ENCODE peak calls at places on chromosomes 1 and 21, in nine cellular contexts. S, R, Y, H, C, V, P, N and K are unnamed samples.

GRCh38 chr1:200342511-200343400 is 67.1 kb downstream of the ZNF281 start:
- DNase-seq in C (no peak), Y (no peak), N (no peak), S (no peak), H (no peak), P (peak), V (peak), R (no peak), K (peak)

GRCh38 chr1:180366386-180367068 is 135.8 kb downstream of the ACBD6 start:
- DNase-seq in P (peak), H (no peak), Y (no peak), S (no peak), C (no peak), R (no peak), V (no peak), N (no peak), K (no peak)

GRCh38 chr1:119452085-119452484 is 37.1 kb downstream of the HSD3B2 start:
- DNase-seq in V (no peak), N (no peak), R (no peak), S (no peak), Y (no peak), P (no peak), H (no peak), C (no peak), K (no peak)

GRCh38 chr21:45432575-45433255 is 27.8 kb downstream of the COL18A1 start:
- DNase-seq in Y (no peak), V (no peak), C (no peak), N (no peak), P (no peak), R (no peak), S (no peak), H (no peak), K (peak)

GRCh38 chr1:98704474-98704873 is 43.0 kb downstream of the SNX7 start:
- DNase-seq in R (no peak), C (no peak), N (no peak), V (peak), H (no peak), S (no peak), Y (no peak), P (no peak), K (peak)

GRCh38 chr1:97824200-97824599 is 96.6 kb downstream of the DPYD start:
- DNase-seq in R (no peak), P (no peak), H (no peak), C (no peak), Y (no peak), S (no peak), N (no peak), V (no peak), K (no peak)

GRCh38 chr1:210296682-210297081 is 32.0 kb upstream of the HHAT start:
- DNase-seq in H (no peak), V (no peak), S (no peak), Y (no peak), C (no peak), P (no peak), R (no peak), N (no peak), K (no peak)

GRCh38 chr1:38858833-38859560 is 575 bp downstream of the RRAGC start:
- DNase-seq in V (peak), R (no peak), H (peak), S (peak), N (no peak), C (peak), Y (peak), P (peak), K (peak)

GRCh38 chr1:233544304-233544703 is 69.6 kb upstream of the KCNK1 start:
- DNase-seq in H (no peak), N (no peak), C (no peak), P (no peak), R (no peak), V (no peak), S (no peak), Y (no peak), K (no peak)

GRCh38 chr1:226181996-226182714 is 4.4 kb downstream of the ACBD3 start:
- DNase-seq in Y (peak), R (no peak), S (peak), C (no peak), N (peak), P (peak), H (no peak), V (peak), K (peak)

GRCh38 chr1:248828845-248829244 is 3.1 kb upstream of the SH3BP5L start:
- DNase-seq in V (peak), P (peak), C (no peak), N (no peak), Y (no peak), S (no peak), R (no peak), H (no peak), K (peak)

GRCh38 chr1:180482425-180483275 is 19.7 kb downstream of the ACBD6 start:
- DNase-seq in N (peak), Y (no peak), R (no peak), P (peak), S (no peak), V (peak), H (no peak), C (no peak), K (peak)

GRCh38 chr1:12618661-12619395 is 818 bp upstream of the DHRS3 start:
- DNase-seq in S (peak), Y (peak), V (peak), P (peak), C (peak), N (peak), R (peak), H (no peak), K (peak)

GRCh38 chr1:167782946-167783345 is 61.2 kb downstream of the MPZL1 start:
- DNase-seq in S (no peak), C (no peak), H (no peak), R (no peak), N (no peak), V (no peak), Y (no peak), P (peak), K (no peak)

GRCh38 chr1:222886194-222887126 is 71.6 kb downstream of the DISP1 start:
- DNase-seq in P (no peak), V (no peak), C (no peak), H (no peak), S (no peak), N (peak), R (no peak), Y (no peak), K (no peak)

GRCh38 chr1:44811714-44812151 is 3.4 kb downstream of the BTBD19 start:
- DNase-seq in P (no peak), H (no peak), N (peak), S (no peak), Y (no peak), C (no peak), R (no peak), V (peak), K (peak)

GRCh38 chr1:108830119-108831008 is 26.5 kb downstream of the AKNAD1 start:
- DNase-seq in P (peak), R (no peak), V (peak), S (peak), N (peak), C (no peak), H (peak), Y (peak), K (peak)

GRCh38 chr1:26112407-26112775 is 767 bp downstream of the PDIK1L start:
- DNase-seq in S (no peak), R (no peak), H (no peak), V (no peak), P (no peak), C (no peak), Y (no peak), N (no peak), K (no peak)

GRCh38 chr1:23376890-23377811 is 7.5 kb upstream of the ZNF436 start:
- DNase-seq in N (peak), H (no peak), C (no peak), S (no peak), P (peak), Y (peak), R (no peak), V (peak), K (peak)

GRCh38 chr1:68163220-68163619 is 69.1 kb downstream of the WLS start:
- DNase-seq in H (no peak), Y (no peak), C (no peak), S (no peak), N (no peak), R (no peak), V (no peak), P (no peak), K (no peak)

GRCh38 chr21:28196981-28197380 is 795.7 kb downstream of the LTN1 start:
- DNase-seq in V (no peak), C (no peak), Y (no peak), P (no peak), H (no peak), R (no peak), S (no peak), N (no peak), K (no peak)

GRCh38 chr1:233662503-233663105 is 48.7 kb downstream of the KCNK1 start:
- DNase-seq in C (no peak), R (no peak), V (peak), P (no peak), S (no peak), N (no peak), Y (no peak), H (no peak), K (peak)

GRCh38 chr21:15224346-15225086 is 159.7 kb upstream of the NRIP1 start:
- DNase-seq in Y (no peak), P (peak), V (peak), S (no peak), H (no peak), N (peak), R (no peak), C (no peak), K (peak)

GRCh38 chr1:210557426-210558077 is 228.8 kb downstream of the HHAT start:
- DNase-seq in N (no peak), S (no peak), R (no peak), Y (no peak), H (no peak), V (no peak), C (no peak), P (no peak), K (no peak)

GRCh38 chr1:186775881-186776560 is 52.7 kb upstream of the PLA2G4A start:
- DNase-seq in S (no peak), V (no peak), H (no peak), Y (no peak), C (no peak), R (no peak), P (no peak), N (no peak), K (peak)

GRCh38 chr1:205240569-205240968 is 12.8 kb downstream of the TMCC2 start:
- DNase-seq in V (no peak), P (no peak), Y (no peak), S (no peak), H (no peak), N (no peak), C (no peak), R (no peak), K (no peak)

GRCh38 chr1:226723640-226724532 is 15.2 kb downstream of the ITPKB start:
- DNase-seq in C (no peak), H (no peak), Y (no peak), S (no peak), V (peak), N (no peak), R (no peak), P (peak), K (peak)

GRCh38 chr1:50329332-50329932 is 93.8 kb downstream of the DMRTA2 start:
- DNase-seq in Y (no peak), P (peak), S (no peak), N (no peak), R (no peak), H (no peak), V (no peak), C (no peak), K (peak)

GRCh38 chr1:236025836-236026235 is 39.1 kb downstream of the NID1 start:
- DNase-seq in P (no peak), S (no peak), C (peak), V (no peak), Y (no peak), R (no peak), N (no peak), H (no peak), K (no peak)

GRCh38 chr1:11384170-11384554 is 94.8 kb upstream of the DISP3 start:
- DNase-seq in H (no peak), R (no peak), C (no peak), N (no peak), S (no peak), P (peak), V (no peak), Y (no peak), K (peak)

GRCh38 chr1:167122121-167122480 is 28.2 kb downstream of the STYXL2 start:
- DNase-seq in N (no peak), Y (no peak), R (no peak), S (no peak), P (no peak), V (no peak), C (no peak), H (no peak), K (no peak)

GRCh38 chr1:177211231-177211630 is 40.5 kb downstream of the BRINP2 start:
- DNase-seq in C (no peak), R (no peak), V (no peak), P (no peak), N (no peak), S (no peak), H (no peak), Y (no peak), K (peak)

GRCh38 chr1:172949096-172949495 is 101.6 kb downstream of the TNFSF18 start:
- DNase-seq in N (no peak), R (no peak), Y (no peak), H (no peak), V (no peak), P (no peak), S (no peak), C (no peak), K (no peak)

GRCh38 chr1:167499106-167499505 is 19.2 kb downstream of the CD247 start:
- DNase-seq in S (no peak), V (no peak), R (peak), Y (no peak), H (no peak), C (no peak), N (no peak), P (no peak), K (no peak)

DNA sequence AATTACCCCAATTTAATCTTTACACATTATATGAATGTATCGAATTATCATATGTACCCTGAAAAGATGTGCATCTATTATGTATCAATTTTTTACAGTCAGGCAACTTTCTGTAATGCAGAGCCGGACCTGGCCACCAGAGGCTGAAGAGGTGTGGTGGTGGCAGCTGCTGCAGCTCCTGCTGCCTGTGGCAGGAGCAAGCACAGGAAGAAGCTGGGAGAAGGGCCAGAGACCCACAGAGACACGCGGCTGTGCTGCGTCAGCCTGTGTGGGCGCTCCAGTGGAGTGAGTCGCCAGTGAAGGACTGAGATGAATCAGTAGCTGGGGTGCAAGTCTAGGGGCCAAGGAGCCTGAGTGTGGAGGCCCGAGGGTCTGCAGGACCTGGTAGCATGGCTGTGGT is 74.3 kb upstream of the COG2 start:
- DNase-seq in N (no peak), V (peak), R (peak), C (no peak), P (peak), H (no peak), S (peak), Y (no peak), K (peak)
- TF ChIP-seq CTCF in N (no peak), V (no peak), R (peak), C (no peak), P (peak), H (no peak), S (peak), Y (no peak), K (peak)

GRCh38 chr1:91700771-91701493 is 185.0 kb downstream of the TGFBR3 start:
- DNase-seq in N (peak), P (no peak), C (no peak), S (no peak), R (no peak), V (peak), Y (no peak), H (no peak), K (peak)
- TF ChIP-seq CTCF in N (no peak), P (no peak), C (no peak), S (no peak), R (no peak), V (peak), Y (no peak), H (no peak), K (no peak)

DNA sequence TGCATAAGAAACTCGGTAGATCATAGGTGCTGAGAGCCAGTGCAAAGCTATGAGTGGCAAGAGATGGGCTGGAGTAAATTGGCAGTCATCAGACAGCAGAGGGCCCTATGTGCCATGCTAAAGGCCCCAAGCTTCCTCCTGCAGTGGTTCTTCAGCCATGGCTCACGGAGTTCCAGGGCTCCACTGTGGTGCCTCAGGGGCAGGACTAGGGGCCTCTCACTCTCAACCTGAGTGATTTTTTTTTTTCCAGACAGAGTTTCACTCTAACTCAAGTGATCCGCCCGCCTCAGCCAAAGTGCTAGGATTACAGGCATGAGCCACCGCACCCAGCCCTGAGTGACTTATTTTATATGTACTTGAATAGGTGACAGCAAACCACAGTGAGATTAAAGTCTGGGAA is 10.4 kb upstream of the GJA8 start:
- DNase-seq in P (peak), N (no peak), C (no peak), R (no peak), Y (no peak), S (no peak), H (no peak), V (no peak), K (no peak)
- TF ChIP-seq CTCF in P (no peak), N (no peak), C (no peak), R (peak), Y (no peak), S (no peak), H (no peak), V (no peak), K (no peak)

GRCh38 chr1:3898475-3898735 is 1.7 kb downstream of the C1orf174 start:
- DNase-seq in C (no peak), R (no peak), H (no peak), Y (no peak), P (no peak), V (no peak), S (no peak), N (no peak), K (no peak)

GRCh38 chr1:3899776-3900149 is 309 bp downstream of the C1orf174 start:
- DNase-seq in Y (no peak), H (no peak), N (no peak), P (no peak), R (no peak), S (no peak), C (peak), V (no peak), K (no peak)

GRCh38 chr1:3900150-3900968 is at the start of gene C1orf174:
- DNase-seq in P (peak), Y (peak), V (peak), H (peak), C (peak), N (peak), R (peak), S (peak), K (peak)

GRCh38 chr1:3900969-3901529 is 977 bp upstream of the C1orf174 start:
- DNase-seq in N (peak), R (peak), V (peak), C (peak), S (peak), P (peak), Y (peak), H (peak), K (peak)

GRCh38 chr1:3898994-3899775 is 887 bp downstream of the C1orf174 start:
- DNase-seq in V (no peak), H (no peak), P (peak), N (no peak), R (no peak), S (no peak), Y (no peak), C (no peak), K (peak)
- TF ChIP-seq CTCF in V (peak), H (no peak), P (peak), N (no peak), R (no peak), S (no peak), Y (no peak), C (no peak), K (peak)

GRCh38 chr1:15425961-15426360 is 12.3 kb upstream of the CTRC start:
- DNase-seq in S (no peak), R (no peak), C (no peak), H (no peak), Y (no peak), N (no peak), P (no peak), V (no peak), K (no peak)

GRCh38 chr1:15427280-15427666 is 11.0 kb upstream of the CTRC start:
- DNase-seq in H (no peak), N (no peak), C (no peak), P (no peak), S (no peak), V (no peak), R (no peak), Y (no peak), K (no peak)

GRCh38 chr1:15424981-15425380 is 13.3 kb upstream of the CTRC start:
- DNase-seq in Y (no peak), C (no peak), V (no peak), S (no peak), R (no peak), H (no peak), P (no peak), N (no peak), K (no peak)

GRCh38 chr1:15425521-15425920 is 12.7 kb upstream of the CTRC start:
- DNase-seq in V (no peak), R (no peak), Y (no peak), C (no peak), S (no peak), H (no peak), N (no peak), P (no peak), K (no peak)

DNA sequence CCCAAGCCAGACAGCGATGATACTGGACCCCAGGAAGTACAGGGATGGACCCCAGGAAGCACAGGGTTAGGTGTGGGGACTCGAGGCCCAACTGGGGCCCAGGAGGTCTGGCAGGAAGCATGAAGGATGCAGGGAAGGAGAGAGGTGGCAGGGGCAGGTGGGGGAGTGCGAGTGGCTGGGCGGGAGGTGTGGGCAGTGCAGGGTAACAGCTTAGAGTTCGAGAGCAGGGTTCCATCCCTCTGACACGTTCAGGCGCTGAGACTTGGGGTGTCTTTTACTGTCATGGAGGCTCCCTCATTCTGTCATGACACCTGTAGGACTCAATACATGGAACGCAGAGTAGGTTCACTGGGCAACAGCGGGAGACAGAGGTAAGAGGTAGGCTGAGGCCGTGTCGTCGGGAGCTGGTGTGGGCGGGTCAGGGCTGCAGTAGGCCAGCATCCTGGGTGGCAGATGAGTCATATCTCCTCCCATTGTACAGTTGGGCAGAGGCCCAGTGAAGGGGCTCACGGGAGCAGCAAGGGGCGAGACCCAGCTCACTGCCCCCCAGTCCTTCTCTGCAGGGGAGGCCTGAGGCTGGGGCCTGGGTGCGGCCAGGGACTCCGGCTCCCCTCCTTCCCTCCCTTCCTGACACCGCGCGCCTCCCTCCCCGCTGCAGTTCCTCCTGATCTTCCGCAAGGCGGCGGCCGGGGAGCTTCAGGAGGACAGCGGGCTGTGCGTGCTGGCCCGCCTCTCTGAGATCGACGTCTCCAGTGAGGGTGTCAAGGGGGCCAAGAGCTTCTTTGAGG is 11.6 kb upstream of the CTRC start:
- DNase-seq in P (peak), S (no peak), C (no peak), H (no peak), V (no peak), Y (no peak), R (peak), N (no peak), K (peak)
- TF ChIP-seq CTCF in P (no peak), S (peak), C (no peak), H (no peak), V (no peak), Y (no peak), R (peak), N (no peak), K (peak)

GRCh38 chr1:93659805-93660479 is 21.7 kb downstream of the BCAR3 start:
- DNase-seq in V (peak), N (no peak), S (no peak), H (no peak), P (no peak), R (no peak), Y (no peak), C (no peak), K (peak)

GRCh38 chr1:93663191-93663614 is 18.4 kb downstream of the BCAR3 start:
- DNase-seq in S (no peak), P (no peak), H (no peak), C (no peak), N (no peak), R (no peak), Y (no peak), V (no peak), K (no peak)

GRCh38 chr1:93661829-93662474 is 19.7 kb downstream of the BCAR3 start:
- DNase-seq in N (no peak), S (no peak), Y (no peak), C (no peak), P (peak), V (peak), R (no peak), H (no peak), K (peak)

GRCh38 chr1:93665015-93665414 is 16.6 kb downstream of the BCAR3 start:
- DNase-seq in V (no peak), R (no peak), S (no peak), Y (no peak), H (no peak), N (no peak), P (no peak), C (no peak), K (peak)

GRCh38 chr1:93662481-93663190 is 19.0 kb downstream of the BCAR3 start:
- DNase-seq in C (no peak), V (peak), R (no peak), P (no peak), Y (no peak), H (no peak), S (no peak), N (no peak), K (peak)
- TF ChIP-seq CTCF in C (no peak), V (no peak), R (no peak), P (no peak), Y (no peak), H (no peak), S (no peak), N (no peak), K (no peak)